ENCODE peak calls at places on chromosomes 3 and 15, in nine cellular contexts. O, D, C, P, I, H, V, U and N are unnamed samples.

GRCh38 chr15:40069178-40070165 is 30.5 kb upstream of the SRP14 start:
- DNase-seq in I (peak), H (no peak), U (peak), V (no peak), O (peak), C (peak), D (no peak), P (peak), N (no peak)

GRCh38 chr3:70471464-70472342 is 159.3 kb upstream of the MDFIC2 start:
- DNase-seq in U (no peak), P (no peak), O (no peak), I (no peak), D (no peak), C (no peak), V (peak), H (no peak), N (peak)

GRCh38 chr3:50658416-50658815 is 16.3 kb upstream of the DOCK3 start:
- DNase-seq in I (peak), D (no peak), O (no peak), U (no peak), C (no peak), H (no peak), V (peak), P (no peak), N (no peak)

GRCh38 chr3:171585029-171585428 is 124.8 kb upstream of the TNIK start:
- DNase-seq in D (no peak), P (no peak), I (no peak), C (no peak), O (no peak), H (no peak), V (no peak), U (no peak), N (no peak)

GRCh38 chr3:9214599-9214998 is 34.8 kb downstream of the SRGAP3 start:
- DNase-seq in P (no peak), I (no peak), H (no peak), U (no peak), V (no peak), O (no peak), D (no peak), C (peak), N (peak)

GRCh38 chr3:14322667-14323295 is 79.6 kb upstream of the SLC6A6 start:
- DNase-seq in H (no peak), O (no peak), I (no peak), V (no peak), C (no peak), U (no peak), D (no peak), P (no peak), N (no peak)

GRCh38 chr15:64856429-64857145 is 14.9 kb downstream of the PLEKHO2 start:
- DNase-seq in I (no peak), U (peak), O (no peak), V (no peak), D (no peak), P (no peak), C (no peak), H (no peak), N (peak)

GRCh38 chr15:66027268-66027806 is 158.0 kb downstream of the RAB11A start:
- DNase-seq in P (no peak), D (no peak), I (no peak), C (no peak), H (no peak), V (no peak), O (no peak), U (no peak), N (peak)

GRCh38 chr3:50494136-50494535 is 9.3 kb downstream of the CACNA2D2 start:
- DNase-seq in V (no peak), D (no peak), I (no peak), O (no peak), P (no peak), U (no peak), C (no peak), H (no peak), N (no peak)

GRCh38 chr3:158539414-158540014 is 31.5 kb upstream of the MLF1 start:
- DNase-seq in C (peak), U (peak), H (peak), P (peak), I (no peak), V (peak), D (no peak), O (peak), N (peak)

GRCh38 chr3:54188176-54188791 is 65.9 kb downstream of the CACNA2D3 start:
- DNase-seq in O (no peak), D (peak), I (no peak), P (no peak), U (peak), C (no peak), V (no peak), H (no peak), N (peak)

GRCh38 chr3:126269360-126269759 is 87.8 kb downstream of the KLF15 start:
- DNase-seq in H (no peak), V (no peak), U (no peak), D (no peak), O (no peak), I (no peak), C (no peak), P (no peak), N (no peak)

GRCh38 chr15:82663186-82663600 is 16.0 kb upstream of the CPEB1 start:
- DNase-seq in I (no peak), D (peak), H (no peak), U (peak), O (no peak), C (no peak), P (no peak), V (no peak), N (peak)

GRCh38 chr3:58621086-58621830 is 44.1 kb upstream of the FAM107A start:
- DNase-seq in I (no peak), U (no peak), H (no peak), D (no peak), P (no peak), C (no peak), V (no peak), O (no peak), N (no peak)

GRCh38 chr15:27681038-27681437 is 418.1 kb downstream of the OCA2 start:
- DNase-seq in H (no peak), C (no peak), I (no peak), V (no peak), U (no peak), P (no peak), O (no peak), D (no peak), N (no peak)

GRCh38 chr15:68846851-68847439 is 26.2 kb upstream of the ANP32A start:
- DNase-seq in I (no peak), V (no peak), U (no peak), C (no peak), O (no peak), H (no peak), P (no peak), D (no peak), N (no peak)

GRCh38 chr3:131125684-131126083 is 99.0 kb downstream of the NEK11 start:
- DNase-seq in H (no peak), P (no peak), C (no peak), U (no peak), O (no peak), I (no peak), D (no peak), V (no peak), N (no peak)

GRCh38 chr15:78127882-78128281 is 3.4 kb downstream of the CIB2 start:
- DNase-seq in U (no peak), O (no peak), P (no peak), V (no peak), C (no peak), I (no peak), H (no peak), D (no peak), N (no peak)

GRCh38 chr15:50452927-50453326 is 28.7 kb downstream of the USP8 start:
- DNase-seq in H (no peak), V (no peak), C (peak), U (no peak), O (no peak), P (no peak), I (no peak), D (no peak), N (peak)

GRCh38 chr15:77180757-77181156 is 109.8 kb upstream of the TSPAN3 start:
- DNase-seq in D (no peak), V (no peak), I (no peak), O (no peak), H (no peak), P (no peak), C (no peak), U (no peak), N (peak)